ENCODE peak calls at places on chromosomes 6 and 20, in eight cellular contexts. D is brain microvascular endothelial cell; E is fibroblast of pulmonary artery; H is colonic mucosa; C is SJCRH30; I is CD8-positive, alpha-beta T cell; Q is psoas muscle; K is NT2/D1. X is an unnamed sample.

GRCh38 chr20:64142546-64142945 is 21.7 kb upstream of the MYT1 start:
- DNase-seq in D (no peak), E (no peak), H (no peak), C (no peak), I (no peak), Q (no peak), K (no peak), X (no peak)

GRCh38 chr20:2485662-2486061 is 15.1 kb upstream of the SNRPB start:
- DNase-seq in D (no peak), E (no peak), H (no peak), C (no peak), I (no peak), Q (no peak), K (no peak), X (no peak)

GRCh38 chr20:39785252-39785917 is 823.2 kb downstream of the DHX35 start:
- DNase-seq in D (no peak), E (no peak), H (no peak), C (no peak), I (no peak), Q (no peak), K (no peak), X (no peak)

GRCh38 chr6:166424431-166424830 is 41.7 kb upstream of the MPC1 start:
- DNase-seq in D (no peak), E (no peak), H (no peak), C (no peak), I (no peak), Q (no peak), K (no peak), X (no peak)

GRCh38 chr6:12637960-12638641 is 78.5 kb upstream of the PHACTR1 start:
- DNase-seq in D (peak), E (peak), H (peak), C (peak), I (no peak), Q (no peak), K (peak), X (peak)

GRCh38 chr20:8536219-8536618 is 404.2 kb downstream of the PLCB1 start:
- DNase-seq in D (no peak), E (no peak), H (no peak), C (no peak), I (no peak), Q (no peak), K (no peak), X (no peak)

GRCh38 chr20:48813446-48813747 is 14.4 kb downstream of the PREX1 start:
- DNase-seq in D (no peak), E (no peak), H (no peak), C (no peak), I (no peak), Q (no peak), K (no peak), X (no peak)

GRCh38 chr6:7058250-7058923 is 49.4 kb upstream of the RREB1 start:
- DNase-seq in D (peak), E (peak), H (peak), C (peak), I (no peak), Q (peak), K (no peak), X (peak)

GRCh38 chr6:34338811-34339210 is 53.7 kb downstream of the NUDT3 start:
- DNase-seq in D (no peak), E (no peak), H (no peak), C (no peak), I (no peak), Q (no peak), K (no peak), X (no peak)

GRCh38 chr20:4905195-4905594 is 96.1 kb downstream of the SLC23A2 start:
- DNase-seq in D (no peak), E (no peak), H (no peak), C (no peak), I (no peak), Q (no peak), K (no peak), X (no peak)

GRCh38 chr6:15879372-15880261 is 216.8 kb upstream of the DTNBP1 start:
- DNase-seq in D (peak), E (peak), H (peak), C (peak), I (peak), Q (peak), K (no peak), X (peak)

GRCh38 chr20:50704971-50705370 is 13.6 kb upstream of the RIPOR3 start:
- DNase-seq in D (no peak), E (peak), H (no peak), C (no peak), I (no peak), Q (no peak), K (no peak), X (no peak)

GRCh38 chr20:50699688-50700087 is 8.3 kb upstream of the RIPOR3 start:
- DNase-seq in D (no peak), E (no peak), H (no peak), C (no peak), I (no peak), Q (no peak), K (no peak), X (no peak)

GRCh38 chr20:50704514-50704913 is 13.2 kb upstream of the RIPOR3 start:
- DNase-seq in D (no peak), E (no peak), H (no peak), C (no peak), I (no peak), Q (no peak), K (no peak), X (no peak)

DNA sequence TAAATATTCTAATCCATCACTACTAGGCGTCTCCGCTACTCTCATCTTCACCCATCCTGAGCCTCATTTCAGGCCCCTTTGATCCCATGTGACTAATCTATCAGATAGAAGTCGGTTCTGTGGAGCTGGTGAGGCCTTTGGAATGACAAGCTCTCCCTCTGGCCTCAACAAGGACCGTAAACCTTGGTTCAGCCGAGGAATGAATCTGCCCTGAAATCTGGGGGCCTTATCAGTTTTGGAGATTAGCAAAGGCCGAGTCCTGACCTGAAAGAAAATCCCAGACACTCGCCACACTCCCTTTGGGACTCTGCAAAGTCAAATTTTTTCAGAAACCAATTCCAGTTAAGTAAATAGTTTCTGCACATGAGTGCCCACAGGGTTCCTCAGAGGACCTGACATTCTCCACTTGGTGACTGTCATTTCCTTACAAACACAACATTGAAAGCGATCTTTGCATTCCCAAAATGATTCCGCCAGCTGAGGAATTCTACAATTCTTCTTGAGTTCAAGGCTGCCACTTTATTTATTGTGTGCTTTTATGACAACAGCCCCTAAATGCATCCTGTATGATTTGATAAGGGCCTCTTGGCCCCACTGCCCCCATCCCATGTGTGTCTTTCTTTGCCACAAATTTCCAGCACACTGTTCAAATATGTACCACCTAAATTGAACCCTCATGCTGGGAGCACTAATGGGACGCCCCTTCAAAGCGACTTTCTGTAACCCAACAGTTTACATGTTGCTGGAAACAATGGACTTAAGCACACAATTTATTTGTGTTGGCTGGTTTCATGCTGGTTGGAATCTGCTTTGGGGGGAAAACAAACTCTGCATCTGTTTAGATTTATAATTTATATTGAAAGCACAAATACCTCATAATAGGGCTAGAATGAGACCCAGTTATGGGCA is 10.0 kb upstream of the RIPOR3 start:
- DNase-seq in D (no peak), E (no peak), H (no peak), C (no peak), I (no peak), Q (no peak), K (no peak), X (no peak)
- H3K4me3 ChIP-seq in D (no peak), E (no peak), H (no peak), C (no peak), I (no peak), Q (no peak), K (no peak), X (no peak)

GRCh38 chr20:46809961-46810360 is 84.7 kb upstream of the EYA2 start:
- DNase-seq in D (no peak), E (no peak), H (no peak), C (no peak), I (no peak), Q (no peak), K (no peak), X (no peak)
- H3K4me3 ChIP-seq in D (no peak), E (no peak), H (no peak), C (peak), I (no peak), Q (no peak), K (no peak), X (no peak)

DNA sequence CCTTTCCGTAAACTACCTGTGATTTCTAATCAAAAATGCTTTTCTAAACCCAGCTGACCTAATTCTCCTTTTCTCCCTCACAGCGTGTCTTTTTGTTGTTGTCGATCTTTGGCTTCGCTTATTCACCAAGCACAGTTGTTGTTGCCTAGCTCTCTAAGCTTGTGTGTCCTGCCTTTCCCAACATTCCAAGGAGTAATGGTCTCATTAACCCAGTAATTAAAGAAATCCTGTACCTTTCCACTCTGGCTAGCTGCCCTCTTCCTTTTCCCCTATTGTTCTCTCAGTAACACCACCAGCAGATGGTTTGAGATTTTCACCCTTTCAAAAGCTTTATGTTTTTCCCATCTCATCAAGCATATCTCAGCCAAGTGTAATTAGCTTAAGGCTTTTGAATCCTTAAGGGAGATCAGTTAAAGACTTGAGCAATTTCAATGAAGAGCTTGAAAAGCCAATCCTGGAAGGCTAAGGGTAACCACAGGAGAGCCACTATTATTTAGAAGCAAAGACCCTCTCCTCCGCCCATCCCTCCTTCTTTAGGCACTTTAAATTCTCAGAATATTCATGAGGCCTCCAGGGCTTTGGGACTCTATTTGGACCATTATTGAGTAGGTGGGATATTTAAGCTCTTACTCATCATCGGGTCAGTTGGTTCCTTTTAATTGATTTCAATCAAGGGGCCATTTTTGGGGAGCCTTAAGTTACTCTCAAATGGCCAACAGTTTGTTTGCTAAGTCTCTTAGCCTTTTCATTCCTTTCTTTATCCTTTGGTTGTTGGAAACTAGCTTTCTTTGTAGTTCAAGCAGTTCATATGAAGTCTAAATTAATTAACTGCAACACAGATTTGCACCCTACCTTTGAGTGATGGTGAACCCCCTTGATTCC is 567.4 kb downstream of the KIF16B start:
- DNase-seq in D (no peak), E (no peak), H (no peak), C (no peak), I (no peak), Q (no peak), K (peak), X (no peak)
- H3K4me3 ChIP-seq in D (no peak), E (no peak), H (no peak), C (no peak), I (no peak), Q (no peak), K (no peak), X (no peak)

DNA sequence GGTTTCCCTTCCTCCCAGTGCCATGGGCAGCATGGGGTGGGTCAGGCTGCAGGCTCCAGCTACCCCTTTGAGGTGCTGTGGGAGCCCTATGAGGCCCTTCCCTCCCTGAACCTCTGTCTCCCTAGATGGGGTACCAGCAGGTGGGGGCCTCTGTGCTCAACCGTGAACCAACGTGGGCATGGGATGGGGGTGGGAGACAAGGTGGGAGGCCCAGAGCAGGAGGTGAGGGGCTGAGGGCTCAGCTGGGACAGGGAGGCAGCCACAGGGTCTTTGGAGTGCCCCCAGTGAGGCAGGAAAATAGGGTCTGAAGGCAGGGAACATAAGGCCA is 33.3 kb downstream of the SUN5 start:
- DNase-seq in D (no peak), E (no peak), H (peak), C (peak), I (no peak), Q (no peak), K (no peak), X (no peak)
- H3K4me3 ChIP-seq in D (no peak), E (no peak), H (no peak), C (no peak), I (peak), Q (no peak), K (no peak), X (no peak)

GRCh38 chr6:26273673-26274595 is 91.1 kb upstream of the BTN3A2 start:
- DNase-seq in D (peak), E (no peak), H (no peak), C (no peak), I (peak), Q (no peak), K (no peak), X (no peak)
- H3K4me3 ChIP-seq in D (peak), E (peak), H (peak), C (no peak), I (peak), Q (peak), K (peak), X (peak)

DNA sequence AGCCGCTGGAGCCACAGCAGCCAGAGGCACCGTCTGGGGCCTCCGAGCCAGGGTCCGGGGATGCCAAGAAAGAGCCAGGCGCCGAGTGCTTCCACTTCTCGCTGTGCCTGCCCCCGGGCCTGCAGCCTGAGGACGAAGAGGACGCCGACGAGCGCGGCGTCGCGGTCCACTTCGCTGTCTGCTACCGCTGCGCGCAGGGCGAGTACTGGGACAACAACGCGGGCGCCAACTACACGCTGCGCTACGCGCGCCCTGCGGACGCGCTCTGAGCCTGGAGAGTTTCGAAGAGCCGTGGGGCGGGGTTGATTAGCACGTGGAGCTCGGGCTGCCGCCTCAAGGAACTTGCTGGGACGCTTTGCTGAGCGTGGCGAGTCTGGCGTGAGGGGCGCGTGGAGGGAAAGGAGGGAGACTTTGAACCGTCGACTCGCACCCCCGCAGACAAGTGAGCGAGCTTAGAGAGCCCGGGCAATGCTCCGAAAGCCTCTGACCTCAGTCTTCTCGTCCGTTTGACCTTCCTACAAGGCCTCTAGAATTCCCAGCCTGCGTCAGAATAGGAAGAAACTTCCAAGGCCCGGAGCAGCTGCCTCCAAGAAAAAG is 1.3 kb downstream of the PPP1R3G start:
- DNase-seq in D (no peak), E (no peak), H (no peak), C (no peak), I (no peak), Q (peak), K (no peak), X (no peak)
- H3K4me3 ChIP-seq in D (peak), E (peak), H (peak), C (no peak), I (no peak), Q (peak), K (peak), X (no peak)

DNA sequence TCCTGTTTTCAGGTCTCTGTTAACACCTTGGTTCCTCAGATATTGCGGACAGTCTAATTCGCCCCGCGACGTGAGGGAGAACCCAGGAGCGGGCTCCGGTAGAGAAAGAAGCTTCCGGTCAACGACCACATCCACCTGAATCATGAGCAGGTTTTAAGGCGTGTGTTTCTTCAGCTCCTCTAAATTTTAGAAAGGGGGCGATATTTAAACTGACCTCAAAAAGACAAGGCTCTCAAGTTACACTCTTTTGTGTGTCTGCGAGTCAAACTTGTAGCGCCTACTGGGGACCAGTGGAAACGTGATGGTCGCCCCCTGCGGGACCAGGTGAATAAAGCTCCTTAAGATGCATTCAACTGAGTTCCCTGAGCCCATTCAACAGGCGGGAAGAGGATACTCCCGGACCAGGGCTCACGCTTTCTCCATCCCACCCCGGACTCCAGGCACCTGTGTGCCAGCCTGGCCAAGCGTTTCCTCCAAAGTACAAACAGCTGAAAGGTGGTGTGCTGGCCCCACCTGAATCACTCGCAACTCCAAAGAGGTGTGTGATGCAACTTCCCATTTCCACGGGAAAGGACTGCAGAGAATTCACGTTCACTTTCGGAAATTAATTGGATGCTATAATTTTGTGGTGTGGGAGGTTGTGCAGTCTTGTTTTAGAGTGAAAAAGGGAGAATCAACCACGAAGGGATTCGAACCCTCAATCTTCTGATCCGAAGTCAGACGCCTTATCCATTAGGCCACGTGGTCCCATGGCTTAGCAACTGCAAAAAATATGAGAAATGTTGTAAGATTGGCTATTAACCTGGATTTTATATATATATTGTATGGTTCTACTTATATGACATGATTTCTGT is 17.0 kb downstream of the GPX5 start:
- DNase-seq in D (peak), E (peak), H (peak), C (peak), I (peak), Q (no peak), K (peak), X (peak)
- H3K4me3 ChIP-seq in D (peak), E (peak), H (peak), C (peak), I (peak), Q (peak), K (peak), X (peak)